ENCODE peak calls at places on chromosomes 3 and 15, in five cellular contexts. N is astrocyte of the spinal cord, J is right atrium auricular region, Q is GM12865, U is glutamatergic neuron. H is an unnamed sample.

GRCh38 chr3:23591374-23591773 is 214.4 kb upstream of the UBE2E1 start:
- DNase-seq in Q (no peak), U (no peak), N (no peak), J (no peak), H (no peak)

GRCh38 chr15:55282284-55282833 is 7.3 kb downstream of the RAB27A start:
- DNase-seq in J (no peak), U (no peak), N (peak; percentile 85), Q (no peak), H (no peak)

GRCh38 chr15:75578206-75578947 is 738 bp downstream of the PTPN9 start:
- DNase-seq in N (no peak), Q (peak; percentile 63), J (no peak), U (peak; percentile 43), H (peak; percentile 75)

GRCh38 chr3:105594219-105594618 is 227.5 kb downstream of the ALCAM start:
- DNase-seq in Q (no peak), J (no peak), N (no peak), U (no peak), H (no peak)

GRCh38 chr3:152556731-152557254 is 278.1 kb upstream of the P2RY1 start:
- DNase-seq in Q (peak; percentile 67), J (no peak), U (no peak), N (peak; percentile 56), H (peak; percentile 39)

GRCh38 chr15:90358124-90359033 is 6.3 kb downstream of the ZNF774 start:
- DNase-seq in U (no peak), Q (no peak), N (peak; percentile 26), J (no peak), H (no peak)

GRCh38 chr3:135779590-135780235 is 185.8 kb upstream of the PPP2R3A start:
- DNase-seq in Q (no peak), N (no peak), U (no peak), J (no peak), H (no peak)

GRCh38 chr3:157532529-157533297 is 29.5 kb upstream of the VEPH1 start:
- DNase-seq in U (no peak), J (no peak), Q (peak; percentile 66), N (peak; percentile 93), H (peak; percentile 57)

GRCh38 chr3:127074900-127075360 is 92.0 kb downstream of the PLXNA1 start:
- DNase-seq in N (peak; percentile 61), Q (peak; percentile 93), U (peak; percentile 16), J (no peak), H (peak; percentile 86)

GRCh38 chr3:147424325-147424910 is 15.3 kb downstream of the ZIC1 start:
- DNase-seq in Q (no peak), N (peak; percentile 93), J (no peak), U (peak; percentile 26), H (peak; percentile 6)

GRCh38 chr3:171936231-171936841 is 93.2 kb downstream of the TMEM212 start:
- DNase-seq in J (no peak), Q (no peak), U (no peak), N (peak; percentile 77), H (no peak)

GRCh38 chr15:58477228-58477627 is 45.4 kb downstream of the LIPC start:
- DNase-seq in Q (no peak), U (no peak), J (no peak), N (no peak), H (no peak)

GRCh38 chr15:78034495-78035191 is 42.9 kb downstream of the TBC1D2B start:
- DNase-seq in J (no peak), Q (peak; percentile 87), N (no peak), U (no peak), H (peak; percentile 33)

GRCh38 chr3:66038726-66039589 is at the start of gene MAGI1:
- DNase-seq in Q (peak; percentile 79), U (peak; percentile 86), N (peak; percentile 96), J (peak; percentile 89), H (peak; percentile 89)

GRCh38 chr15:73560501-73561117 is 72.6 kb downstream of the NPTN start:
- DNase-seq in U (no peak), Q (peak; percentile 73), J (no peak), N (peak; percentile 77), H (peak; percentile 27)
- TF ChIP-seq CTCF in U (peak; percentile 63), Q (peak; percentile 29), J (no peak), N (peak; percentile 42), H (peak; percentile 47)

GRCh38 chr15:68276668-68277067 is 877 bp upstream of the FEM1B start:
- DNase-seq in J (no peak), Q (no peak), N (no peak), U (no peak), H (no peak)

GRCh38 chr15:68278345-68279217 is 1.0 kb downstream of the FEM1B start:
- DNase-seq in U (peak; percentile 29), Q (peak; percentile 23), J (no peak), N (peak; percentile 49), H (no peak)

GRCh38 chr15:68277131-68277604 is 377 bp upstream of the FEM1B start:
- DNase-seq in N (no peak), J (no peak), U (no peak), Q (no peak), H (no peak)

GRCh38 chr15:68279218-68279533 is 1.6 kb downstream of the FEM1B start:
- DNase-seq in U (no peak), N (no peak), Q (no peak), J (no peak), H (no peak)

DNA sequence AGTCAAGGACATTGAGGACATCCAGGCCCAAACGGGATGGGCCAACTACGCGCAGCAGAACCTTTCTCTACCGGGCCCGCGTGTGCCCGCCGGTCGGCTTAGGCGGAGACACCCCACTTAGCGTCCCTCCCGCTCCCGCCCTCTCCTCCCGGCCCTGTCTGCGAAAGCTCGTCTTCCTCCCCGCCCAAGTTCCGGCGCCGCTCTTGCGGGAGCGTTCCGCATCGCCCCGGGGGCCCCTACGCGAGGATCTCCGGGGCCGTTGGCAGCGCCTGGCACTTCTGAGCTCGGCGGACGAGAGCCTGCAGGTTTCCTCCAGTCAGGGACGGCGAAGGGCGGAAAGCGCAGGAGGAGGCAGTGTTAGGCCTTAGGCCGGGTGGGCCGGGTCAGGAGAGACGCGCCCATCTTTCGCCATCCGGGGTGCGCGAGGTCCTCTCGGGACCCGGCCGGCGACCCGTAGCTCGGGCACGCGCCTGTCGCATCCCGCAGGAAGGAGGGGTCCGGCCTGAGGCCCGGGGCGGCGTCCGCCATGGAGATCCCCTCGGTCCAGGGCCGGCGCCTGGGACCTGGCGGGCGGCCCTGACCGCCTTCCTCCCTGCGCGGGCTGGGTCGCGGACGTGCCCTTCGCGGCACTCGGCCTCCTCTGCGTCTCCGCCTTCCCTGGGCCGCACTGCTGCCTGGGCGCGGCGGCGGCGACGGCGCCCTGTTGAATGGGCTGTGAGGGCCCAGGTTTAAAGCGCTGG is at the start of gene FEM1B:
- DNase-seq in U (peak; percentile 86), Q (peak; percentile 96), N (peak; percentile 96), J (peak; percentile 93), H (peak; percentile 91)
- TF ChIP-seq CTCF in U (no peak), Q (no peak), N (no peak), J (no peak), H (no peak)

GRCh38 chr3:22089284-22089683 is 338.3 kb upstream of the ZNF385D start:
- DNase-seq in U (peak; percentile 27), J (no peak), N (peak; percentile 19), Q (peak; percentile 69), H (peak; percentile 5)
- TF ChIP-seq CTCF in U (no peak), J (no peak), N (peak; percentile 54), Q (peak; percentile 42), H (peak; percentile 55)

DNA sequence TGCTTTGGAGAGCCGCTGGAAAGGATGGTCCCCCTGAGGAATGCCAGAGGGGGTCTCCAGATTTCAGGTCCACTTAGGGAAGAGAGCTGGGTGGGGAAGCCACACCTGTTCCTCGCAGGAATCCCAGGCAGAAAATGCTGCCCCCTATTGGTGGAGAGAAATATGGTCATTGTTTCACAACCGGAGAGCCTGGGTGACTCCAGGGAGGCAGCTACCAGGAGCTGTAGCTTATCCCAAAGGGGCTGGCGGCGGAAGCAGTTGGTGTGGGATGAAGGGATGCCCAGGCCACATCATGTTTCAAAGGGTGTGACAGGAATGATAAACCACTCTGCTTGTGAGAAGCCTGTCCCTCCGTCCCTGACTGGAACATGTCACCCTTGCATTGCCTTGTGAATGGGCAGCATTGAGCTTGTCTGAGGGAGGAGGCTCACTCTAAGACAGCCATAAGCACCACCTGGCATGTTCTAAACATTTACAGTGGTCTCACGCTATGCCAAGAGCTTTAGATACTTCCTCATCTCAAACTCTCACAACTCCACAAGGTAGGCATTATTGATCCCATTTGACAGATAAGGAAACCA is 34.5 kb downstream of the POMGNT2 start:
- DNase-seq in N (no peak), J (peak; percentile 21), Q (no peak), U (no peak), H (no peak)
- TF ChIP-seq CTCF in N (peak; percentile 24), J (no peak), Q (peak; percentile 41), U (peak; percentile 69), H (peak; percentile 42)

GRCh38 chr15:67613708-67614107 is 71.2 kb downstream of the MAP2K5 start:
- DNase-seq in Q (no peak), J (no peak), N (no peak), U (no peak), H (no peak)
- TF ChIP-seq CTCF in Q (no peak), J (no peak), N (no peak), U (peak; percentile 47), H (no peak)

DNA sequence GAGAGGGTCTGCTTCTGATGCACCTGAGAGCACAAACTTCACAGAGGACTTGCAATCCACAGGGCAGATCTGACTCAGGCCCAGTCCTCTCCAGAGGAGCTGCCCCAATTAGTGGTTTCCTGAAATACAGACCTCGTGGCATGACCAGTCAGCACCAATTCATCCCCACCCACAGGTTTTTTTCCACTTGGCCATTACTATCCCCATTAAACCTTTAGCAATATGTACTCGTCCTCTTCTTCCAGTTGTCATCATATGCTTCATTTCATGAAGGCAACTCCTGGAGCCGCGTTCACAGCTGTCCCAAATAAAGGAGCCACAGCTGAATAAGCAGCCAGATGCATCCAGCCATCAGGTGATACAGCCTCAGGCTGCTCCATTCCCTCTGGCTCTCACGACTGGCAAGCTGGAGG is 163.2 kb downstream of the FMN1 start:
- DNase-seq in Q (no peak), N (peak; percentile 63), J (no peak), U (no peak), H (no peak)
- TF ChIP-seq CTCF in Q (no peak), N (no peak), J (no peak), U (no peak), H (no peak)

GRCh38 chr3:89851974-89852621 is 744.7 kb downstream of the EPHA3 start:
- DNase-seq in U (peak; percentile 86), Q (no peak), N (peak; percentile 24), J (no peak), H (no peak)
- TF ChIP-seq CTCF in U (peak; percentile 69), Q (peak; percentile 19), N (peak; percentile 75), J (no peak), H (peak; percentile 29)

DNA sequence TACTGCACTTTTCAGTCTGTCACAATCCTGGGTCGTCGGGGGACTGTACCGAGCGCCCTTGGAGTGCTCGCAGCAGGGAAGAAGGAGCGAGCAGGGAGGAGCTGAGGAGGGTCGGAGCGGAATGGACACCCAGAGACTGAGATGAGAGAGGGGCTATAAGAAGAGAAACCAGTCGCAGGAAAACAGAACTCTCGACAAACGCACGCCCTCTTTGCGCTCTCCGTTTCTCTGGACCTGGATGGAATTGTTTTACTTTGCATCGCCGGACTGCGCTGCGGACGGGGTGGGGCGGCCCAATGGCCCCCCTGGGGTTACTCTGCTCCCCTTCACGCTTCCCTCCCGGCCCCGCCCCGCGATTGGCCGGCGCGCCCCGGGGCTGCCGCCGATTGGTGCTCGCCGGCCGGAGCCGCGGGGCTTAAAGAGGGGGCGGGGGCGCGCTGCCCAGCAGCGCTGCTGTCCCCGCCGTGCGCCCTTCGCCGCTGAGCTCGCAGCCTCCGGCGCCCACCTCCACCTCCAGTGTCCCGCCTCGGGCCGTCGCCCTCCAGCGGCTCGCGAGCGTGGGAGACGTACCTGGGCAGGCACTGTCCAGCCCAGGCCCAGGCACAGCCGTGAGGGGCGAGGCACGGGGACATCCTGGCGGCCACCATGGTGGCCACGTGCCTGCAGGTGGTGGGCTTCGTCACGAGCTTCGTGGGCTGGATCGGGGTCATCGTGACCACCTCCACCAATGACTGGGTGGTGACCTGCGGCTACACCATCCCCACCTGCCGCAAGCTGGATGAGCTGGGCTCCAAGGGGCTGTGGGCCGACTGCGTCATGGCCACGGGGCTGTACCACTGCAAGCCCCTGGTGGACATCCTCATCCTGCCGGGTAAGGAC is at the start of gene CLDN11:
- DNase-seq in J (no peak), Q (no peak), U (peak; percentile 69), N (peak; percentile 80), H (peak; percentile 54)
- TF ChIP-seq CTCF in J (no peak), Q (peak; percentile 1), U (peak; percentile 27), N (peak; percentile 45), H (no peak)